ENCODE peak calls at places on chromosomes 1 and 21, in seven cellular contexts. X is astrocyte of the spinal cord, L is brain microvascular endothelial cell, U is esophagus squamous epithelium, F is right lobe of liver, Z is MM.1S, H is AG04450. Q is an unnamed sample.

GRCh38 chr1:194295690-194296089 is 1109.3 kb upstream of the B3GALT2 start:
- DNase-seq in H (no peak), F (no peak), X (peak), Z (peak), U (no peak), L (peak), Q (no peak)

GRCh38 chr21:25889996-25890395 is 155.2 kb downstream of the GABPA start:
- DNase-seq in L (no peak), X (no peak), Z (no peak), F (no peak), U (no peak), H (no peak), Q (no peak)

GRCh38 chr1:223229756-223230155 is 86.7 kb upstream of the TLR5 start:
- DNase-seq in Z (no peak), H (no peak), F (no peak), L (no peak), X (peak), U (no peak), Q (no peak)

GRCh38 chr1:116751149-116751548 is 3.1 kb upstream of the CD2 start:
- DNase-seq in L (no peak), F (no peak), Z (no peak), X (no peak), U (no peak), H (no peak), Q (no peak)

GRCh38 chr1:115654125-115654524 is 12.4 kb downstream of the VANGL1 start:
- DNase-seq in Z (no peak), L (no peak), H (no peak), F (no peak), X (no peak), U (no peak), Q (no peak)

GRCh38 chr1:180154325-180155201 is at the start of gene QSOX1:
- DNase-seq in U (peak), X (peak), H (peak), Z (peak), F (peak), L (peak), Q (peak)

GRCh38 chr1:97350662-97351061 is 570.2 kb downstream of the DPYD start:
- DNase-seq in Z (no peak), X (peak), L (no peak), F (no peak), U (no peak), H (peak), Q (peak)

GRCh38 chr1:205991237-205991636 is 12.0 kb downstream of the RAB7B start:
- DNase-seq in L (no peak), X (peak), F (no peak), U (no peak), H (peak), Z (no peak), Q (no peak)

GRCh38 chr1:184910596-184910995 is 63.7 kb downstream of the NIBAN1 start:
- DNase-seq in F (no peak), X (no peak), U (no peak), Z (no peak), H (no peak), L (no peak), Q (peak)

GRCh38 chr1:201480231-201481003 is 11.4 kb upstream of the PHLDA3 start:
- DNase-seq in H (no peak), X (peak), L (peak), Z (peak), F (peak), U (no peak), Q (no peak)

GRCh38 chr1:60621524-60621923 is 460.8 kb upstream of the NFIA start:
- DNase-seq in L (peak), F (no peak), U (no peak), X (peak), H (no peak), Z (no peak), Q (peak)

GRCh38 chr1:234853906-234854647 is 244.1 kb upstream of the IRF2BP2 start:
- DNase-seq in H (no peak), Z (no peak), X (peak), F (no peak), U (no peak), L (no peak), Q (no peak)

GRCh38 chr1:84693009-84693408 is 2.7 kb upstream of the SSX2IP start:
- DNase-seq in F (no peak), U (no peak), Z (peak), L (no peak), H (no peak), X (no peak), Q (no peak)

GRCh38 chr1:84693774-84694173 is 3.5 kb upstream of the SSX2IP start:
- DNase-seq in U (no peak), F (no peak), X (no peak), Z (no peak), L (no peak), H (no peak), Q (no peak)

GRCh38 chr1:84690397-84691138 is at the start of gene SSX2IP:
- DNase-seq in U (peak), L (peak), F (peak), X (peak), H (peak), Z (peak), Q (peak)

GRCh38 chr1:84691139-84691783 is 1.0 kb upstream of the SSX2IP start:
- DNase-seq in X (no peak), H (no peak), U (no peak), Z (no peak), F (no peak), L (no peak), Q (no peak)

GRCh38 chr1:84692391-84692790 is 2.1 kb upstream of the SSX2IP start:
- DNase-seq in L (no peak), Z (no peak), H (no peak), U (no peak), X (no peak), F (no peak), Q (no peak)
- H3K4me3 ChIP-seq in L (no peak), Z (no peak), H (no peak), U (no peak), X (no peak), F (no peak), Q (no peak)

DNA sequence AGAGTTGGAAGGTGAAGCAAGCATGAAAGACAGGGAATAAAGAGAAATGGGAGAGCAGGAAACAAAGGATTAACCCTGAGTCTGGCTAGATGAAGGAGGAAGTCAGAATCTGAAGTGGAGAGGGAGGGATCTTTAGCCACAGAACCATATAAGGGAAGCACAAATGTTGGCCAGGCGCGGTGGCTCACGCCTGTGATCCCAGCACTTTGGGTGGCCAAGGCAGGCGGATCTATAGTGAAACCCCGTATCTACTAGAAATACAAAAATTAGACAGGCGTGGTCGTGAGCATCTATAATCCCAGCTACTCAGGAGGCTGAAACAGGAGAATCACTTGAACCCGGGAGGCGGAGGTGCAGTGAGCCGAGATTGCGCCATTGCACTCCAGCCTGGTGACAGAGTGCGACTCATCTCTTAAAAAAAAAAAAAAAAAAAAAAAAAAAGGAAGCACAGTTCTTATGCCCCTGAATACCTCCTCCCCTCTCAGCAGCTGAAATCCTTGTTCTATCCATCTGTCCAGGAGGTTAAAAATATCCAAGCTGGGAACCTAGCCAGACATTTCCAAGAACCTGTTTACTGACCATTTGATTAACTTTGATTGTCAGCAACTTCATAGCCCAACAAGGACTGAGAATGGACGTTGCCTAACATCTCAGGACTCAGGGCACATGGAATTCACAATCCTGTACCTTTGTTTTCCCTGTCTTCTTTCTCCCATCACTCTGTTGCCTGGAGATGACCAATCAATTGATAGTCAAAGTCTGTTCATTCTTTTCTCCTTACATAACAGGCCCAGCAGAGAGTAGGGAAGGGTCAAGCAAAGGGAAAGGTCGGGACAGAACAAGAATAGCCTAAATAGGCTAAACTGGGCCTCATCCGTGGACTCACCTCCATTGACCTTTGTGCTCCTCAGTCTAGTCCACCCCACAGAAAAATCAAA is 10.6 kb downstream of the TXNIP start:
- DNase-seq in Z (no peak), L (no peak), H (no peak), F (peak), X (peak), U (no peak), Q (peak)
- H3K4me3 ChIP-seq in Z (peak), L (no peak), H (no peak), F (no peak), X (no peak), U (peak), Q (no peak)

GRCh38 chr1:75791022-75791421 is 5.0 kb downstream of the RABGGTB start:
- DNase-seq in X (peak), F (no peak), H (no peak), U (no peak), Z (no peak), L (no peak), Q (no peak)
- H3K4me3 ChIP-seq in X (peak), F (peak), H (no peak), U (peak), Z (no peak), L (peak), Q (no peak)

DNA sequence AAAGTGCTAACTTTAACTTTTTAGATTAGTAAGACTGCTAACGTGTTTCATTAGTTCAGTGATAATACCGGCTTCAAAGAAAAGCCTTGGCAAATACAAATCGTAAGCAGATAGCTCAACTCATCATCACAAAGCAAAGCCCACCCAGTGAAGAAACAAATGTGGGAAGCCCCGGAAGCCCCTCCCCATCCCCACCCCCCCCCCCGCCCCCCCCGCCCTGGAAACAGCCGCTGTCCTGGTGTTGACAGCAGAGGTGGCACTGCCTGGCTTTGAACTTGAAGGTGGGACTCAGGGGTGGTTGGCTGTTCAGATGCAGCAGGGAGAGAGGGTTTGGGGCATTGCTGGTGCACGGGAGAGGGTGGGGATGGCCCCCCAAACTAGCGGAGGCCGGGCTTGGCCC is 14.1 kb downstream of the PDXK start:
- DNase-seq in H (no peak), L (no peak), U (no peak), X (no peak), F (no peak), Z (no peak), Q (no peak)
- H3K4me3 ChIP-seq in H (peak), L (no peak), U (peak), X (no peak), F (no peak), Z (no peak), Q (no peak)